ENCODE peak calls at places on chromosomes 13 and 19, in seven cellular contexts. One of them, this sample, is unnamed.

GRCh38 chr19:5691205-5691929 is 1.3 kb downstream of the RPL36 start:
- DNase-seq in left lung: no peak
- DNase-seq in SK-N-SH: peak; percentile 67
- DNase-seq in ovary: peak; percentile 78
- DNase-seq in pancreas: peak; percentile 53
- DNase-seq in A549: peak; percentile 48
- DNase-seq in colonic mucosa: peak; percentile 85
- DNase-seq in this sample: peak; percentile 36

GRCh38 chr13:101915333-101915732 is 462.9 kb downstream of the ITGBL1 start:
- DNase-seq in left lung: no peak
- DNase-seq in SK-N-SH: peak; percentile 45
- DNase-seq in ovary: no peak
- DNase-seq in colonic mucosa: no peak
- DNase-seq in A549: no peak
- DNase-seq in pancreas: no peak
- DNase-seq in this sample: no peak

GRCh38 chr13:109785141-109785891 is 1.1 kb downstream of the IRS2 start:
- DNase-seq in left lung: no peak
- DNase-seq in A549: peak; percentile 62
- DNase-seq in SK-N-SH: peak; percentile 47
- DNase-seq in pancreas: peak; percentile 62
- DNase-seq in ovary: peak; percentile 64
- DNase-seq in colonic mucosa: peak; percentile 54
- DNase-seq in this sample: peak; percentile 34

GRCh38 chr13:73340069-73340468 is 281.3 kb downstream of the KLF5 start:
- DNase-seq in SK-N-SH: no peak
- DNase-seq in ovary: no peak
- DNase-seq in left lung: no peak
- DNase-seq in A549: no peak
- DNase-seq in pancreas: no peak
- DNase-seq in colonic mucosa: no peak
- DNase-seq in this sample: no peak

GRCh38 chr13:101115762-101116161 is 300.5 kb downstream of the NALCN start:
- DNase-seq in pancreas: no peak
- DNase-seq in A549: peak; percentile 13
- DNase-seq in SK-N-SH: no peak
- DNase-seq in left lung: no peak
- DNase-seq in colonic mucosa: no peak
- DNase-seq in ovary: no peak
- DNase-seq in this sample: no peak

GRCh38 chr13:101626925-101627555 is 174.6 kb downstream of the ITGBL1 start:
- DNase-seq in A549: no peak
- DNase-seq in pancreas: no peak
- DNase-seq in ovary: no peak
- DNase-seq in SK-N-SH: no peak
- DNase-seq in left lung: no peak
- DNase-seq in colonic mucosa: no peak
- DNase-seq in this sample: peak; percentile 51

GRCh38 chr19:17944301-17944700 is 11.5 kb downstream of the CCDC124 start:
- DNase-seq in A549: no peak
- DNase-seq in colonic mucosa: no peak
- DNase-seq in left lung: no peak
- DNase-seq in ovary: no peak
- DNase-seq in SK-N-SH: no peak
- DNase-seq in pancreas: no peak
- DNase-seq in this sample: no peak

GRCh38 chr19:33215438-33216197 is 10.0 kb downstream of the SLC7A10 start:
- DNase-seq in left lung: no peak
- DNase-seq in ovary: no peak
- DNase-seq in pancreas: no peak
- DNase-seq in SK-N-SH: peak; percentile 20
- DNase-seq in colonic mucosa: no peak
- DNase-seq in A549: no peak
- DNase-seq in this sample: no peak

GRCh38 chr19:31350033-31350692 is 927 bp upstream of the TSHZ3 start:
- DNase-seq in SK-N-SH: peak; percentile 81
- DNase-seq in pancreas: no peak
- DNase-seq in left lung: peak; percentile 42
- DNase-seq in colonic mucosa: no peak
- DNase-seq in A549: no peak
- DNase-seq in ovary: peak; percentile 76
- DNase-seq in this sample: no peak

GRCh38 chr13:75766636-75767035 is 130.5 kb downstream of the LMO7 start:
- DNase-seq in left lung: no peak
- DNase-seq in pancreas: no peak
- DNase-seq in colonic mucosa: no peak
- DNase-seq in SK-N-SH: no peak
- DNase-seq in A549: no peak
- DNase-seq in ovary: no peak
- DNase-seq in this sample: no peak

GRCh38 chr13:78100481-78100880 is 181.8 kb upstream of the EDNRB start:
- DNase-seq in SK-N-SH: no peak
- DNase-seq in pancreas: no peak
- DNase-seq in A549: no peak
- DNase-seq in colonic mucosa: no peak
- DNase-seq in ovary: no peak
- DNase-seq in left lung: no peak
- DNase-seq in this sample: no peak

GRCh38 chr13:94415484-94415883 is 64.0 kb downstream of the DCT start:
- DNase-seq in SK-N-SH: no peak
- DNase-seq in A549: no peak
- DNase-seq in ovary: no peak
- DNase-seq in colonic mucosa: no peak
- DNase-seq in pancreas: no peak
- DNase-seq in left lung: no peak
- DNase-seq in this sample: no peak

GRCh38 chr19:40467007-40467565 is 285 bp downstream of the SPTBN4 start:
- DNase-seq in SK-N-SH: peak; percentile 73
- DNase-seq in pancreas: peak; percentile 39
- DNase-seq in A549: no peak
- DNase-seq in ovary: peak; percentile 63
- DNase-seq in colonic mucosa: no peak
- DNase-seq in left lung: no peak
- DNase-seq in this sample: no peak

GRCh38 chr13:91357613-91358383 is 10.3 kb downstream of the MIR17HG start:
- DNase-seq in SK-N-SH: no peak
- DNase-seq in pancreas: no peak
- DNase-seq in colonic mucosa: no peak
- DNase-seq in A549: no peak
- DNase-seq in left lung: no peak
- DNase-seq in ovary: no peak
- DNase-seq in this sample: no peak

GRCh38 chr13:39779337-39780270 is 124.1 kb downstream of the COG6 start:
- DNase-seq in pancreas: no peak
- DNase-seq in ovary: no peak
- DNase-seq in colonic mucosa: no peak
- DNase-seq in left lung: no peak
- DNase-seq in SK-N-SH: no peak
- DNase-seq in A549: no peak
- DNase-seq in this sample: no peak

GRCh38 chr13:67061750-67062149 is 168.4 kb downstream of the PCDH9 start:
- DNase-seq in ovary: no peak
- DNase-seq in pancreas: no peak
- DNase-seq in SK-N-SH: no peak
- DNase-seq in A549: no peak
- DNase-seq in left lung: no peak
- DNase-seq in colonic mucosa: no peak
- DNase-seq in this sample: no peak

GRCh38 chr19:33344210-33344609 is 29.3 kb upstream of the CEBPG start:
- DNase-seq in pancreas: no peak
- DNase-seq in ovary: no peak
- DNase-seq in A549: no peak
- DNase-seq in SK-N-SH: no peak
- DNase-seq in colonic mucosa: no peak
- DNase-seq in left lung: no peak
- DNase-seq in this sample: no peak

GRCh38 chr19:5018224-5019015 is 49.5 kb downstream of the KDM4B start:
- DNase-seq in colonic mucosa: no peak
- DNase-seq in ovary: no peak
- DNase-seq in SK-N-SH: no peak
- DNase-seq in A549: no peak
- DNase-seq in left lung: no peak
- DNase-seq in pancreas: no peak
- DNase-seq in this sample: no peak

GRCh38 chr19:1871630-1872029 is 8.3 kb upstream of the KLF16 start:
- DNase-seq in ovary: peak; percentile 33
- DNase-seq in SK-N-SH: no peak
- DNase-seq in colonic mucosa: no peak
- DNase-seq in A549: no peak
- DNase-seq in left lung: no peak
- DNase-seq in pancreas: no peak
- DNase-seq in this sample: no peak

GRCh38 chr13:98571955-98572662 is 4.8 kb downstream of the STK24 start:
- DNase-seq in left lung: no peak
- DNase-seq in A549: no peak
- DNase-seq in SK-N-SH: peak; percentile 55
- DNase-seq in pancreas: no peak
- DNase-seq in ovary: no peak
- DNase-seq in colonic mucosa: peak; percentile 56
- DNase-seq in this sample: peak; percentile 28

GRCh38 chr19:51060336-51060735 is 4.6 kb downstream of the KLK13 start:
- DNase-seq in colonic mucosa: no peak
- DNase-seq in A549: no peak
- DNase-seq in left lung: no peak
- DNase-seq in pancreas: no peak
- DNase-seq in ovary: no peak
- DNase-seq in SK-N-SH: no peak
- DNase-seq in this sample: no peak

GRCh38 chr19:16161848-16162247 is 11.5 kb downstream of the CIB3 start:
- DNase-seq in left lung: no peak
- DNase-seq in SK-N-SH: no peak
- DNase-seq in pancreas: no peak
- DNase-seq in A549: peak; percentile 65
- DNase-seq in colonic mucosa: no peak
- DNase-seq in ovary: no peak
- DNase-seq in this sample: no peak

GRCh38 chr13:88281846-88282245 is 610.7 kb downstream of the SLITRK5 start:
- DNase-seq in A549: no peak
- DNase-seq in left lung: no peak
- DNase-seq in pancreas: no peak
- DNase-seq in colonic mucosa: no peak
- DNase-seq in ovary: no peak
- DNase-seq in SK-N-SH: no peak
- DNase-seq in this sample: no peak

GRCh38 chr19:10070730-10071446 is 15.2 kb upstream of the SHFL start:
- DNase-seq in A549: no peak
- DNase-seq in ovary: no peak
- DNase-seq in pancreas: no peak
- DNase-seq in colonic mucosa: no peak
- DNase-seq in SK-N-SH: no peak
- DNase-seq in left lung: no peak
- DNase-seq in this sample: no peak

GRCh38 chr19:37931941-37932655 is 25.1 kb downstream of the SIPA1L3 start:
- DNase-seq in ovary: peak; percentile 27
- DNase-seq in colonic mucosa: peak; percentile 89
- DNase-seq in left lung: peak; percentile 89
- DNase-seq in SK-N-SH: no peak
- DNase-seq in pancreas: peak; percentile 89
- DNase-seq in A549: peak; percentile 96
- DNase-seq in this sample: no peak

GRCh38 chr13:47934371-47934770 is 66.7 kb downstream of the SUCLA2 start:
- DNase-seq in ovary: no peak
- DNase-seq in colonic mucosa: no peak
- DNase-seq in SK-N-SH: no peak
- DNase-seq in A549: no peak
- DNase-seq in left lung: no peak
- DNase-seq in pancreas: no peak
- DNase-seq in this sample: no peak

GRCh38 chr19:1264801-1265610 is 4.1 kb upstream of the CIRBP start:
- DNase-seq in ovary: peak; percentile 78
- DNase-seq in SK-N-SH: no peak
- DNase-seq in left lung: no peak
- DNase-seq in colonic mucosa: peak; percentile 74
- DNase-seq in A549: peak; percentile 86
- DNase-seq in pancreas: peak; percentile 65
- DNase-seq in this sample: no peak

GRCh38 chr19:9075064-9075964 is 11.5 kb upstream of the OR1M1 start:
- DNase-seq in SK-N-SH: peak; percentile 30
- DNase-seq in ovary: peak; percentile 75
- DNase-seq in left lung: peak; percentile 68
- DNase-seq in pancreas: peak; percentile 80
- DNase-seq in colonic mucosa: peak; percentile 41
- DNase-seq in A549: peak; percentile 97
- DNase-seq in this sample: no peak

GRCh38 chr13:43303040-43303729 is 279.8 kb downstream of the DNAJC15 start:
- DNase-seq in ovary: peak; percentile 58
- DNase-seq in pancreas: peak; percentile 59
- DNase-seq in colonic mucosa: peak; percentile 22
- DNase-seq in left lung: peak; percentile 39
- DNase-seq in SK-N-SH: peak; percentile 79
- DNase-seq in A549: peak; percentile 48
- DNase-seq in this sample: no peak

GRCh38 chr19:42324655-42325307 is 654 bp upstream of the MEGF8 start:
- DNase-seq in SK-N-SH: no peak
- DNase-seq in left lung: no peak
- DNase-seq in A549: no peak
- DNase-seq in pancreas: peak; percentile 31
- DNase-seq in ovary: peak; percentile 63
- DNase-seq in colonic mucosa: peak; percentile 29
- DNase-seq in this sample: no peak
- TF ChIP-seq CTCF in SK-N-SH: no peak
- TF ChIP-seq CTCF in left lung: no peak
- TF ChIP-seq CTCF in A549: peak; percentile 100
- TF ChIP-seq CTCF in pancreas: no peak
- TF ChIP-seq CTCF in ovary: peak; percentile 82
- TF ChIP-seq CTCF in colonic mucosa: no peak
- TF ChIP-seq CTCF in this sample: peak; percentile 66

GRCh38 chr19:47316513-47316912 is 6.9 kb downstream of the C5AR1 start:
- DNase-seq in left lung: no peak
- DNase-seq in colonic mucosa: no peak
- DNase-seq in ovary: no peak
- DNase-seq in pancreas: no peak
- DNase-seq in A549: no peak
- DNase-seq in SK-N-SH: no peak
- DNase-seq in this sample: no peak
- H3K4me1 ChIP-seq in left lung: peaks cover 58% of the 10 kb centered on the region
- H3K4me1 ChIP-seq in colonic mucosa: no peaks in the 10 kb centered on the region
- H3K4me1 ChIP-seq in ovary: no peaks in the 10 kb centered on the region
- H3K4me1 ChIP-seq in pancreas: no peaks in the 10 kb centered on the region
- H3K4me1 ChIP-seq in A549: peaks cover 19% of the 10 kb centered on the region
- H3K4me1 ChIP-seq in SK-N-SH: no peaks in the 10 kb centered on the region
- H3K4me1 ChIP-seq in this sample: no peaks in the 10 kb centered on the region

DNA sequence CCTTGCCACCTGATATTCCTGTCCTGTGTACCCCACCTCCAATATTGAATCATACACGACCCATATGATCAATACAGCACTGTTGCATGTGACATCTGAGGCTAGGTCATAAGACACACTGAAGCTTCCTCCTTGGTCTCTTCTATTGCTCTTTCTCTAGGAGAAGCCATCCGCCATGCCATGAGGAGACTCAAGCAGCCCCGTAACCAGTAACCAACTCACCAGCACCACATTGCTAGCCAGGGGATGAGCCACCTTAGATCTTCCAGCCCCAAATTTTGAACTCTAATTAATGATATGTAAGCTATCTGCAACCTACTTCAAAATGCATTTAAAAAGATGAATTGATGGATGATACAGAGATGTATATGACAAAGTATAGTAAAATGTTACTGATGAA is 28.6 kb downstream of the ZNF557 start:
- DNase-seq in colonic mucosa: no peak
- DNase-seq in SK-N-SH: no peak
- DNase-seq in A549: no peak
- DNase-seq in ovary: no peak
- DNase-seq in left lung: no peak
- DNase-seq in pancreas: no peak
- DNase-seq in this sample: no peak
- H3K27ac ChIP-seq in colonic mucosa: no peak overlapping the region
- H3K27ac ChIP-seq in SK-N-SH: peak overlapping the region; percentile 95
- H3K27ac ChIP-seq in A549: no peak overlapping the region
- H3K27ac ChIP-seq in ovary: peak overlapping the region; percentile 93
- H3K27ac ChIP-seq in left lung: no peak overlapping the region
- H3K27ac ChIP-seq in pancreas: peak overlapping the region; percentile 96
- H3K27ac ChIP-seq in this sample: no peak overlapping the region

GRCh38 chr19:35088514-35088913 is 27.1 kb upstream of the FXYD3 start:
- DNase-seq in pancreas: no peak
- DNase-seq in colonic mucosa: no peak
- DNase-seq in left lung: no peak
- DNase-seq in ovary: no peak
- DNase-seq in A549: peak; percentile 70
- DNase-seq in SK-N-SH: no peak
- DNase-seq in this sample: no peak
- TF ChIP-seq CTCF in pancreas: no peak
- TF ChIP-seq CTCF in colonic mucosa: no peak
- TF ChIP-seq CTCF in left lung: no peak
- TF ChIP-seq CTCF in ovary: no peak
- TF ChIP-seq CTCF in A549: no peak
- TF ChIP-seq CTCF in SK-N-SH: no peak
- TF ChIP-seq CTCF in this sample: no peak

This sample was measured in CD8-positive, alpha-beta T cell.